ENCODE peak calls at places on chromosomes 11 and 22, in five cellular contexts. Z, G, J, O and K are unnamed samples. For H3K27me3, the result is how much of the 10 kb centered on the place peaks cover.

GRCh38 chr11:104402812-104403521 is 239.0 kb upstream of the PDGFD start:
- DNase-seq in Z (no peak), G (no peak), J (no peak), O (no peak), K (no peak)

GRCh38 chr11:9943346-9944110 is 279.7 kb downstream of the SWAP70 start:
- DNase-seq in Z (no peak), G (no peak), J (peak), O (no peak), K (peak)

GRCh38 chr11:82902086-82902485 is 550 bp downstream of the DDIAS start:
- DNase-seq in Z (no peak), G (no peak), J (no peak), O (no peak), K (no peak)

GRCh38 chr22:26681395-26681821 is 24.0 kb downstream of the MIAT start:
- DNase-seq in Z (no peak), G (peak), J (no peak), O (no peak), K (no peak)

GRCh38 chr11:58786693-58787092 is 55.0 kb upstream of the GLYAT start:
- DNase-seq in Z (no peak), G (no peak), J (no peak), O (no peak), K (peak)

GRCh38 chr11:10181811-10182210 is 112.2 kb downstream of the SBF2 start:
- DNase-seq in Z (no peak), G (no peak), J (peak), O (no peak), K (no peak)

GRCh38 chr22:24011735-24012068 is 598 bp downstream of the CABIN1 start:
- DNase-seq in Z (no peak), G (no peak), J (no peak), O (no peak), K (no peak)

GRCh38 chr11:6505577-6506240 is 8.6 kb downstream of the DNHD1 start:
- DNase-seq in Z (no peak), G (no peak), J (peak), O (peak), K (peak)

GRCh38 chr11:57213282-57214086 is 23.6 kb downstream of the APLNR start:
- DNase-seq in Z (no peak), G (no peak), J (no peak), O (no peak), K (no peak)

GRCh38 chr11:112811781-112812180 is 149.4 kb upstream of the NCAM1 start:
- DNase-seq in Z (no peak), G (no peak), J (no peak), O (no peak), K (no peak)

GRCh38 chr11:57567210-57567511 is 311 bp downstream of the UBE2L6 start:
- DNase-seq in Z (no peak), G (no peak), J (no peak), O (peak), K (peak)

GRCh38 chr22:23061471-23062280 is 8.6 kb upstream of the GNAZ start:
- DNase-seq in Z (no peak), G (peak), J (no peak), O (peak), K (no peak)

GRCh38 chr11:69320756-69321741 is 27.1 kb downstream of the MYEOV start:
- DNase-seq in Z (no peak), G (peak), J (no peak), O (no peak), K (peak)

GRCh38 chr11:35031869-35032268 is 107.1 kb upstream of the CD44 start:
- DNase-seq in Z (no peak), G (no peak), J (no peak), O (no peak), K (peak)

GRCh38 chr11:70669281-70669680 is 271.0 kb downstream of the CTTN start:
- DNase-seq in Z (no peak), G (no peak), J (no peak), O (no peak), K (no peak)

GRCh38 chr11:3086114-3086513 is 28.9 kb upstream of the CARS1 start:
- DNase-seq in Z (no peak), G (no peak), J (no peak), O (no peak), K (no peak)

GRCh38 chr11:13647391-13647790 is 21.1 kb upstream of the FAR1 start:
- DNase-seq in Z (no peak), G (no peak), J (no peak), O (no peak), K (no peak)

GRCh38 chr22:27358096-27358870 is 443.3 kb downstream of the MN1 start:
- DNase-seq in Z (no peak), G (no peak), J (no peak), O (no peak), K (no peak)

GRCh38 chr11:36751251-36751839 is 153.3 kb upstream of the RAG2 start:
- DNase-seq in Z (no peak), G (no peak), J (no peak), O (no peak), K (no peak)

GRCh38 chr11:8586805-8587204 is 7.2 kb downstream of the STK33 start:
- DNase-seq in Z (no peak), G (no peak), J (no peak), O (no peak), K (no peak)

GRCh38 chr22:27107824-27108223 is 450.4 kb downstream of the MIAT start:
- DNase-seq in Z (peak), G (no peak), J (peak), O (peak), K (peak)

GRCh38 chr11:123249354-123249753 is 54.3 kb upstream of the CLMP start:
- DNase-seq in Z (no peak), G (no peak), J (no peak), O (no peak), K (no peak)

GRCh38 chr11:44266056-44266780 is 43.7 kb downstream of the ALX4 start:
- DNase-seq in Z (no peak), G (no peak), J (no peak), O (no peak), K (no peak)

GRCh38 chr11:131592734-131593133 is 222.3 kb downstream of the NTM start:
- DNase-seq in Z (no peak), G (no peak), J (no peak), O (no peak), K (no peak)

GRCh38 chr11:74791333-74792100 is 42.9 kb downstream of the RNF169 start:
- DNase-seq in Z (no peak), G (no peak), J (no peak), O (no peak), K (no peak)

GRCh38 chr11:555500-556174 is 4.9 kb downstream of the LMNTD2 start:
- DNase-seq in Z (no peak), G (no peak), J (no peak), O (no peak), K (no peak)

GRCh38 chr11:95132956-95133355 is 43.3 kb downstream of the ENDOD1 start:
- DNase-seq in Z (no peak), G (no peak), J (no peak), O (no peak), K (no peak)

GRCh38 chr22:39309881-39310714 is 9.3 kb downstream of the RPL3 start:
- DNase-seq in Z (no peak), G (no peak), J (no peak), O (no peak), K (peak)

GRCh38 chr11:87306260-87306861 is 268.6 kb downstream of the TMEM135 start:
- DNase-seq in Z (no peak), G (no peak), J (no peak), O (no peak), K (no peak)
- TF ChIP-seq CTCF in Z (no peak), G (no peak), J (no peak), O (no peak), K (no peak)

GRCh38 chr22:36898690-36899089 is 14.7 kb upstream of the CSF2RB start:
- DNase-seq in Z (no peak), G (no peak), J (no peak), O (no peak), K (no peak)

GRCh38 chr22:36892292-36892691 is 21.1 kb upstream of the CSF2RB start:
- DNase-seq in Z (no peak), G (no peak), J (no peak), O (no peak), K (no peak)

GRCh38 chr22:36891646-36892045 is 21.8 kb upstream of the CSF2RB start:
- DNase-seq in Z (no peak), G (no peak), J (no peak), O (no peak), K (no peak)

GRCh38 chr22:36897611-36898010 is 15.8 kb upstream of the CSF2RB start:
- DNase-seq in Z (no peak), G (no peak), J (no peak), O (no peak), K (no peak)

DNA sequence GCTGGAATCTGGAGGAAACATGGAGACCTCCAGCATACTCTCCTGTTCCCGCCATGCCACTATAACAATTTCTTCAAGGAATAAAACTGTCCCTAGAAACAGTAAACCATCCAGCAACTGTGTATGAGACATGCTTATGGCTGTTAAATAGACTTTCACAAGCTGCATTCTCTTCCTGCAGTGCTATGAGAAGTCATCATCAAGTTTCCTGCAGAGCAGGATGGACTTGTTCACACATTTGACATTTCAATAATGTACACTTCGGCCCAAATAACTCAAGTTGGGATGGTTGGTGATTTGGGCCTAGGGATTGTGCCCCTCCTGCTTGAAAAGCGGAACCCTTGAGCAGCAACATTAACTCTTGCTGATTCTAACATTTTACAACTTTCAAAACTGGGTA is 20.2 kb upstream of the CSF2RB start:
- DNase-seq in Z (no peak), G (no peak), J (no peak), O (no peak), K (no peak)
- H3K27me3 ChIP-seq in Z (under half), G (under half), J (under half), O (under half), K (half or more)

DNA sequence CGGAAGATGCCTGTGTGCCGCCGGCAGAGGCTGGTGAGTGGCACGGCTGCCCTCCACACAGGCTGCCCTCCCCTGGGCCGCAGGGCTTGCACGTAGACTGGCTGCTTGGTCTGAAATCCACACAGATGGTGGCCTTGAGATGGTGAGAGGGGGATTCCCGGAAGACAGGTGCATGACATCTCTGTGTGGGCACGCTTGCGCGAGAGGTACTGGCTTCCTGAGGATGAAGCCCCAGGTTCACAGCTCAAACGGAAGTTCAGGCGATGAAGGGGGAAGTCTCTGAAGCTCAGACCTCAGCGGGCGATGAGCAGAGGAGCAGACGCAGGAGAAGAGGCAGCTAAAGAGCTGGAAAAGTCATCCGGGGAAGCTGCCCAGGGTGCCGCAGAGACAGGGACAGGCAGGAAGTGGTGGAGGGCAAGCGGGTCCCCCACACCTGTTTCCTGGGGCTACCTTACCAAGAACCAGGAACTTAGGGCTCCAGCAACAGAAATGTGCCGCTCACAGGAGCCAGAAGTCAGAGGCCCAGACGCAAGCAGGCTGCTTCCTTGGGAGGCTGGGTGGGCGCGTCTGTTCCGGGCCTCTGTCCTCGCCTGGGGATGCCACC is 7.2 kb downstream of the CRELD2 start:
- DNase-seq in Z (no peak), G (no peak), J (no peak), O (no peak), K (no peak)
- H3K27ac ChIP-seq in Z (no peak), G (peak), J (no peak), O (no peak), K (no peak)

DNA sequence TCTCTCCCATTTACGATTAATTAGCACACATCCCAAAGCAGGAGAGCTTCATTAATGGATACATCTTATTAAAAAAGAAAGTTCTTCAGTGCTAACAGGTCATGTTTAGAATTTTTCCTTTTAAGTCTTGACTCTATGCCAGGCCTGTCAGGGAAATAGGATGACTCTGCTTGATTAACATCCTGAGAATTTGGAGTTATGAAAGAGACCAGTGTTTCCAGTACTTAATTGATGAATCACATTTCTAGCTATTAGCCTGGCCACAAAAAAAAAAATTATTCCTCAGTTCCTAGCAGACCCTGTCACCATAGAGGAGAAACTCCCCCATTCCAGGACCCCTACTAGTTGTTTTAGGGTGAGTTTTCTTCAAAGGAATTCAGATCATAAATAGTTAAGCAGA is 23.6 kb upstream of the ME3 start:
- DNase-seq in Z (no peak), G (no peak), J (peak), O (no peak), K (peak)
- TF ChIP-seq CTCF in Z (no peak), G (no peak), J (no peak), O (no peak), K (no peak)